ENCODE peak calls at places on chromosomes 7 and 10, in six cellular contexts. P is hippocampal formation; A is hepatocyte; N is amniotic stem cell; Z is stimulated activated CD4-positive, alpha-beta T cell treated with anti-CD3 and anti-CD28 coated beads, Interleukin-12 subunit alpha, Interleukin-12 subunit beta, amount 100 ng/mL, for 24 hours; H is ovary. B is an unnamed sample.
A peak's percentile ranks its signal among the peaks of the same experiment; 100 is the strongest.

GRCh38 chr10:91316486-91316885 is 93.7 kb upstream of the HECTD2 start:
- DNase-seq in N (no peak), A (no peak), P (no peak), Z (no peak), H (no peak), B (no peak)

GRCh38 chr7:44223362-44224114 is 22.8 kb downstream of the YKT6 start:
- DNase-seq in Z (no peak), P (no peak), A (no peak), N (no peak), H (no peak), B (no peak)

GRCh38 chr10:13815766-13816165 is 229.0 kb downstream of the PRPF18 start:
- DNase-seq in H (no peak), A (no peak), Z (no peak), P (no peak), N (no peak), B (no peak)

GRCh38 chr7:141275350-141275749 is 201.5 kb downstream of the TMEM178B start:
- DNase-seq in A (no peak), H (no peak), N (no peak), Z (no peak), P (no peak), B (no peak)

GRCh38 chr10:49285232-49285631 is 13.7 kb upstream of the C10orf71 start:
- DNase-seq in H (no peak), Z (no peak), N (no peak), P (no peak), A (no peak), B (no peak)

GRCh38 chr7:13352677-13353076 is 636.8 kb downstream of the ETV1 start:
- DNase-seq in N (no peak), H (no peak), A (no peak), P (no peak), Z (no peak), B (no peak)

GRCh38 chr10:96043895-96044580 is 655 bp downstream of the CCNJ start:
- DNase-seq in H (peak; percentile 34), Z (peak; percentile 17), N (no peak), P (peak; percentile 64), A (peak; percentile 65), B (no peak)

GRCh38 chr10:15791816-15792524 is 68.3 kb downstream of the MINDY3 start:
- DNase-seq in N (no peak), Z (no peak), P (no peak), H (peak; percentile 24), A (no peak), B (no peak)

GRCh38 chr10:75399461-75400162 is 2.0 kb downstream of the ZNF503 start:
- DNase-seq in N (no peak), P (peak; percentile 65), H (peak; percentile 89), Z (no peak), A (peak; percentile 89), B (no peak)

GRCh38 chr10:129910861-129911260 is 53.2 kb downstream of the EBF3 start:
- DNase-seq in P (no peak), Z (no peak), H (no peak), A (no peak), N (no peak), B (no peak)

GRCh38 chr10:13439771-13440708 is 88.8 kb downstream of the BEND7 start:
- DNase-seq in N (peak; percentile 24), Z (peak; percentile 37), P (peak; percentile 12), A (peak; percentile 79), H (peak; percentile 43), B (peak; percentile 26)

GRCh38 chr10:79401015-79401921 is 44.2 kb downstream of the ZCCHC24 start:
- DNase-seq in H (peak; percentile 87), Z (no peak), P (peak; percentile 46), N (no peak), A (no peak), B (no peak)

GRCh38 chr10:80394358-80394916 is 13.9 kb upstream of the PRXL2A start:
- DNase-seq in N (no peak), P (no peak), Z (no peak), H (no peak), A (no peak), B (no peak)

GRCh38 chr10:117360994-117361667 is 14.1 kb downstream of the PDZD8 start:
- DNase-seq in N (no peak), A (no peak), H (no peak), Z (no peak), P (no peak), B (no peak)

GRCh38 chr10:65670087-65670486 is 1255.7 kb upstream of the LRRTM3 start:
- DNase-seq in A (no peak), H (no peak), N (no peak), P (no peak), Z (no peak), B (no peak)

GRCh38 chr7:27678617-27679260 is 16.1 kb upstream of the HIBADH start:
- DNase-seq in A (no peak), Z (no peak), N (no peak), P (no peak), H (no peak), B (no peak)

GRCh38 chr10:36026081-36026480 is 384.0 kb upstream of the FZD8 start:
- DNase-seq in H (no peak), N (no peak), A (no peak), P (no peak), Z (no peak), B (no peak)

GRCh38 chr7:157609516-157609915 is 272.7 kb downstream of the DNAJB6 start:
- DNase-seq in H (no peak), N (no peak), P (no peak), A (no peak), Z (no peak), B (no peak)

GRCh38 chr7:31099451-31100444 is 47.6 kb downstream of the ADCYAP1R1 start:
- DNase-seq in H (peak; percentile 7), N (no peak), A (no peak), Z (no peak), P (no peak), B (no peak)

GRCh38 chr10:108250954-108251620 is 1086.6 kb upstream of the SORCS1 start:
- DNase-seq in P (no peak), A (no peak), H (no peak), N (no peak), Z (no peak), B (no peak)

GRCh38 chr7:116809636-116810266 is 52.6 kb upstream of the CAPZA2 start:
- DNase-seq in H (no peak), N (peak; percentile 59), A (peak; percentile 88), Z (no peak), P (no peak), B (no peak)

GRCh38 chr7:130144632-130145171 is 60.5 kb downstream of the TMEM209 start:
- DNase-seq in A (no peak), Z (no peak), P (no peak), N (no peak), H (no peak), B (no peak)

B was measured in activated naive CD8-positive, alpha-beta T cell treated with anti-CD3 and anti-CD28 coated beads, Interleukin-2, amount 50 U/mL, for 16 hours.